ENCODE peak calls at places on chromosomes 5 and 9, in four cellular contexts. Y is fibroblast of lung, S is AG10803, P is fibroblast of the aortic adventitia. N is an unnamed sample.

GRCh38 chr5:151182501-151182900 is 24.9 kb upstream of the ANXA6 start:
- DNase-seq in S (no peak), Y (no peak), P (no peak), N (no peak)

GRCh38 chr5:29079771-29080170 is 2041.4 kb upstream of the CDH9 start:
- DNase-seq in S (no peak), P (no peak), Y (no peak), N (no peak)

GRCh38 chr5:10555134-10555733 is 8.6 kb upstream of the ANKRD33B start:
- DNase-seq in Y (peak), P (peak), S (peak), N (peak)

GRCh38 chr5:36820900-36821299 is 55.7 kb upstream of the NIPBL start:
- DNase-seq in S (no peak), P (no peak), Y (no peak), N (no peak)

GRCh38 chr9:16671591-16672137 is 198.8 kb downstream of the BNC2 start:
- DNase-seq in Y (peak), P (peak), S (peak), N (no peak)

GRCh38 chr5:93660677-93661076 is 77.7 kb downstream of the NR2F1 start:
- DNase-seq in P (no peak), Y (no peak), S (no peak), N (no peak)

GRCh38 chr9:128005938-128006337 is 25.1 kb upstream of the EEIG1 start:
- DNase-seq in S (no peak), P (no peak), Y (no peak), N (no peak)

GRCh38 chr5:178831049-178831448 is 28.7 kb upstream of the ZNF354B start:
- DNase-seq in P (no peak), Y (no peak), S (no peak), N (no peak)

GRCh38 chr5:72378636-72379289 is 58.6 kb downstream of the PTCD2 start:
- DNase-seq in Y (peak), P (peak), S (peak), N (peak)

GRCh38 chr5:176167800-176168199 is 70.4 kb upstream of the SIMC1 start:
- DNase-seq in P (no peak), Y (no peak), S (no peak), N (no peak)

GRCh38 chr5:20974423-20974822 is 986.4 kb upstream of the CDH18 start:
- DNase-seq in P (no peak), S (no peak), Y (peak), N (no peak)

GRCh38 chr9:111691686-111692329 is 30.4 kb downstream of the GNG10 start:
- DNase-seq in P (peak), S (peak), Y (peak), N (peak)

GRCh38 chr9:109270971-109271900 is 49.6 kb downstream of the EPB41L4B start:
- DNase-seq in P (no peak), Y (no peak), S (no peak), N (no peak)

GRCh38 chr5:151086905-151087360 is 6.1 kb upstream of the TNIP1 start:
- DNase-seq in Y (no peak), P (no peak), S (no peak), N (no peak)

GRCh38 chr5:38556599-38557308 is at the start of gene LIFR:
- DNase-seq in Y (peak), S (peak), P (peak), N (peak)

GRCh38 chr9:76651114-76651697 is 113.0 kb upstream of the PCA3 start:
- DNase-seq in P (peak), S (no peak), Y (peak), N (no peak)

GRCh38 chr5:18792145-18792544 is 1157.9 kb downstream of the TAF11L14 start:
- DNase-seq in S (no peak), Y (no peak), P (no peak), N (no peak)

GRCh38 chr5:174725261-174725990 is 1.0 kb downstream of the MSX2 start:
- DNase-seq in P (no peak), S (no peak), Y (no peak), N (no peak)

GRCh38 chr9:15231788-15232635 is 75.0 kb downstream of the TTC39B start:
- DNase-seq in S (peak), Y (peak), P (no peak), N (no peak)

GRCh38 chr5:107805166-107805565 is 134.4 kb upstream of the EFNA5 start:
- DNase-seq in P (no peak), Y (no peak), S (no peak), N (no peak)

GRCh38 chr5:8944005-8944404 is 601.9 kb downstream of the SEMA5A start:
- DNase-seq in P (peak), Y (peak), S (no peak), N (no peak)

GRCh38 chr5:132496631-132497487 is 6.3 kb upstream of the IRF1 start:
- DNase-seq in S (peak), Y (peak), P (peak), N (no peak)

GRCh38 chr9:98846081-98846480 is 38.6 kb downstream of the GALNT12 start:
- DNase-seq in Y (no peak), P (no peak), S (no peak), N (no peak)

GRCh38 chr5:103290846-103291245 is 32.3 kb downstream of the MACIR start:
- DNase-seq in Y (no peak), S (no peak), P (no peak), N (no peak)

GRCh38 chr5:138874771-138875628 is at the start of gene LRRTM2:
- DNase-seq in Y (peak), P (peak), S (peak), N (peak)

GRCh38 chr9:119164716-119165115 is 204.5 kb downstream of the BRINP1 start:
- DNase-seq in Y (no peak), S (no peak), P (no peak), N (no peak)

GRCh38 chr9:114995681-114996221 is 65.4 kb upstream of the TNFSF8 start:
- DNase-seq in P (no peak), S (no peak), Y (no peak), N (no peak)

GRCh38 chr9:61668846-61669245 is 479.0 kb downstream of the SPATA31A7 start:
- DNase-seq in Y (no peak), P (no peak), S (no peak), N (no peak)

GRCh38 chr9:127536499-127536898 is 75.6 kb upstream of the STXBP1 start:
- DNase-seq in S (peak), P (no peak), Y (no peak), N (no peak)

GRCh38 chr5:102760815-102761214 is 5.7 kb downstream of the PAM start:
- DNase-seq in Y (peak), P (peak), S (peak), N (peak)

GRCh38 chr9:133803028-133803585 is 65.0 kb upstream of the SARDH start:
- DNase-seq in Y (no peak), P (peak), S (peak), N (no peak)

GRCh38 chr5:78601622-78602314 is 46.8 kb downstream of the LHFPL2 start:
- DNase-seq in Y (peak), P (peak), S (peak), N (no peak)

GRCh38 chr5:92017786-92018185 is 634.7 kb upstream of the ARRDC3 start:
- DNase-seq in P (peak), S (peak), Y (peak), N (peak)

GRCh38 chr5:93593476-93594060 is 10.5 kb downstream of the NR2F1 start:
- DNase-seq in S (no peak), P (no peak), Y (no peak), N (no peak)

GRCh38 chr5:76714771-76715483 is 999 bp upstream of the F2R start:
- DNase-seq in Y (no peak), P (no peak), S (no peak), N (no peak)

GRCh38 chr5:96924016-96924443 is 11.8 kb upstream of the LNPEP start:
- DNase-seq in Y (no peak), S (no peak), P (no peak), N (no peak)

GRCh38 chr5:165913059-165913458 is 2378.4 kb upstream of the WWC1 start:
- DNase-seq in P (no peak), Y (no peak), S (no peak), N (no peak)

GRCh38 chr9:107711528-107711927 is 222.0 kb upstream of the KLF4 start:
- DNase-seq in P (peak), Y (peak), S (peak), N (peak)

GRCh38 chr9:112911736-112912135 is 21.1 kb upstream of the SLC46A2 start:
- DNase-seq in P (no peak), S (no peak), Y (no peak), N (no peak)

DNA sequence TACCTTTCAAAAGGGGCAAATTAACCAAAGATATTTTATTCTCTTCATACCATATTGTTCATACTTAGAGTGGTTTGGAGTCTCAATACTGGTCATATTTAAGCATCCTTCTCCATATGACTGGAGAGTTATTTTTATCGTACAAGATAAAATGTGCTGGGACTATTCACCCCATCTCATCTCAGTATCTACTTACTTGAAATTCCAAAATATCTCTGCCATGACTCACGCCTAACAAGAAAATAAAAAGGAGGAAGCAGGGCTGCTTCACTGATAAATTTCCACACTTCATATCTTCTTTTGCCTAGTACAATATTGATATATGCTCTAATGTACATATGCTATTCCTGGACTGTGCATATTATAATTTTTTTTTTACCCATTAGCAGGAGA is 277.9 kb upstream of the CDH9 start:
- DNase-seq in S (peak), Y (peak), P (peak), N (peak)
- H3K4me3 ChIP-seq in S (no peak), Y (no peak), P (no peak), N (no peak)

DNA sequence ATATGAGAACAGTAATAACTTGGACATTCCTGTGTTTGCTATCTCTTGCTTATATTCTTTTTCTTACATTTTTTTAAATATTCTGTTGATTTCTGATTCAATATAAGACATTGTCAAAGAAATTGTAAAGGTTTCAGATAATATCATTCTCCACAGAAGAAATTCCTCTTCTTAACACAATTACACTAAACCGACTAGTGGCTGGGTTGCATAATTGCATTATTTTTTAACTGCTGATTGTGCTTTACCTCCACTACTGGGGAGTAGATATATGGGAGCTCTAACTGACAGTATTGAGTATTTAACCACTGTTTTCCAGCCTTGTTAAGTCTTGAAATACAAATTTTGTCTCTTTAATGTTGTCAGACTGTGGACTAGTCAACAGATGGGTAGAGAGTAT is 723.8 kb upstream of the EDIL3 start:
- DNase-seq in Y (no peak), P (no peak), S (no peak), N (no peak)
- TF ChIP-seq CTCF in Y (no peak), P (no peak), S (no peak), N (no peak)

GRCh38 chr5:3593771-3594513 is 1.7 kb upstream of the IRX1 start:
- DNase-seq in S (no peak), P (no peak), Y (no peak), N (no peak)
- H3K4me3 ChIP-seq in S (peak), P (no peak), Y (no peak), N (no peak)

GRCh38 chr5:55691265-55692105 is 20.6 kb downstream of the SLC38A9 start:
- DNase-seq in P (peak), S (peak), Y (peak), N (no peak)

GRCh38 chr5:55692509-55692908 is 19.6 kb downstream of the SLC38A9 start:
- DNase-seq in Y (no peak), P (no peak), S (no peak), N (no peak)

GRCh38 chr5:55694152-55694830 is 17.8 kb downstream of the SLC38A9 start:
- DNase-seq in P (peak), Y (peak), S (peak), N (no peak)

GRCh38 chr5:55692106-55692417 is 20.1 kb downstream of the SLC38A9 start:
- DNase-seq in S (no peak), Y (no peak), P (no peak), N (no peak)
- TF ChIP-seq CTCF in S (no peak), Y (no peak), P (no peak), N (no peak)

GRCh38 chr9:95268681-95269080 is 48.8 kb downstream of the FANCC start:
- DNase-seq in P (peak), S (peak), Y (peak), N (no peak)

GRCh38 chr9:95265960-95266359 is 51.5 kb downstream of the FANCC start:
- DNase-seq in Y (no peak), S (no peak), P (no peak), N (no peak)

GRCh38 chr9:95266649-95267048 is 50.9 kb downstream of the FANCC start:
- DNase-seq in S (no peak), P (no peak), Y (no peak), N (no peak)

GRCh38 chr9:95261890-95262289 is 55.6 kb downstream of the FANCC start:
- DNase-seq in P (peak), S (no peak), Y (peak), N (no peak)

DNA sequence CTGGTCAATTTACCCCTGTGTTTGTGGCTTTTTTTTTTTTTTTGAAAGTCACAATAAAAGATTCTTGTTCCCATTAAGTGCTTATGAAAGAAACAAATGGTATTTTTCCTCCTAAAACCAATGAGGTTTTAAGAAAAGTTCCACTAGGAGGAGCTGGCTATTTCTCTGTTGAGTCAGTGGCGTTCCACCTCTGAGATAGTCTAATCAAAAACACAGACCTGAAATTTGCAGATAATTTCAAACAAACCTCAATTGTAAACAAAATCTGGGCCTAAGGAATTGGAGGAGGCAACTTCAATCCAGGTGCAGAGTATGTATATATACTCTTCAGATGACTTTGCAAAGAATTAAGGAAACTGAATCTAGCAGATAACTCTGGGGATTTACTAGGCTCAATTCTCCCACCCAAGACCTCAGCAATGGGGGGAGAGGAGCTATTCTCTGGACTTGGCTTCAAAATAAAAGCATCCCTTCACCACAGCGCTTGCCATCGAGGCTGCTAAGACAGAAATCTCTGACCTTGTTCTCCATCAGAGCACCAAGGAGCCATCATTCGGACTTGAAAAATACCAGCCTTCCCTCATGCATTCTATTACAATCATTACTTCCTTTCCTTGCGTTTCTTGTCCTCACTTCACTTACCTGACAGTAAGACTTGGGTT is 52.4 kb downstream of the FANCC start:
- DNase-seq in S (peak), Y (peak), P (peak), N (peak)
- H3K4me3 ChIP-seq in S (no peak), Y (no peak), P (no peak), N (no peak)

GRCh38 chr5:135010502-135011354 is 23.3 kb downstream of the PITX1 start:
- DNase-seq in P (no peak), Y (no peak), S (no peak), N (no peak)
- TF ChIP-seq CTCF in P (peak), Y (no peak), S (peak), N (peak)

DNA sequence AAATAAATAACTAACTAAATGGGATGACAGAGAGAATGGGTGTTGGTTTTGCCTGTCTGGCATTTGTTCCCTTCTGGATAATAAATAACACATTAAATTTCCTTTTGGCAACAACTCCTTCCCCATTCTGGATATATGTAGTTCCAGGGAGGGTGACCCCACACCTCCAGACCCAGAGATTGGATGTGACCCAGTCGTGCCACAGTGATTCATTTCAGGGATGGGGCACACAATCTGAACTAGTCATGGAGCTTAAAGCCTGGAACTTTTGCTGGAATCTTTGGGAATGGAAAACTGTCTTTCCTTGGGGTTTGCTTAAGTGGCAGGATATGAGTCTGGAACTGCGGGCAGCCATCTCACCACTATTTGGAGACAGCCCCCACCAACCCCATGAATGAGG is 11.3 kb downstream of the KLF9 start:
- DNase-seq in P (no peak), Y (no peak), S (peak), N (no peak)
- H3K4me3 ChIP-seq in P (no peak), Y (no peak), S (no peak), N (no peak)

DNA sequence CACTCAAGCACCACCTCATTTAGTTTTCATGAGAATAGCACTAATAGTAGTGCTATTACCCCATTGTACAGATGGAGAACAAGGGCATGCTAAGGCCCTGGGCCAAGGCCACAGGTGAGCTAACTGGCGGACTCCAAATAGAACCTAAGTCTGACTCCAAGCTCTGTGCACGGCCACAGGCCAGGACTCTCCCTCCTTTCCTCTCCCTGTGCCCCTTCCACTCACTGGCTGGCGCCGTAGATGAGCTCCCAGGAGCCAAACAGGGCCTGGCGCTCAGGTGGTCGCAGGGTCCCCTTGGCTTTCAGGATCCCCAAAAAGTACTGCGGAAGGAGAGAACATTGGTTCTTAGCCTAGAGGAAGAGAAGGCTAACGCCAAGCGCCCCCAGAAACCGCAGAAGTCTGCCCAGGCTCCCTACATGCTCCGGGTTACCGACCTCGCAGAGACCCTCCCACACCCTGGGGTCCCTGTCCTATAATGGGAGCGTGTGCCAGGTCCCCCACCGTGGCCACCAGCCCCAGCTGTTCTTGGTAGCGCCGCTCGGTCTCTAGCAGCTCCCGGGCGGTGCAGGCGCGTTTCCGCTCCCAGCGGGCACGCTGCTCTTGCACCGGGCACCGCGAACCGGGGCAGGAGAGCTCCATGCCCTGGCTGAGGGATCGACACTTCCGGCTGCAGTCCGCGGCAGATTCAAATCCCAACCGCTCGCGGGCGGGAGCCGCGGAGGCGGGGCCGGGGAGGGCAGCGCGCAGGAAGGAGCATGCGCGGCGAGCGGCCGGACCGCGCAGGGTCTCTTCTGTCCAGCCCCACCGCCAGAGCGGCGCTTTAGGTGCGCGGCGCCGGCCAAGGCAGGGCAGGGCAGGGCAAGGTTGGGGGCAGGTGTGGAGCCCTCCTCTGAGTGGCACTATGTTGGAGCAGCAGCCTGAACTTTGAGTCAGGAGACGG is at the start of gene ARHGEF39:
- DNase-seq in P (peak), Y (peak), S (peak), N (no peak)
- TF ChIP-seq CTCF in P (peak), Y (no peak), S (no peak), N (peak)

DNA sequence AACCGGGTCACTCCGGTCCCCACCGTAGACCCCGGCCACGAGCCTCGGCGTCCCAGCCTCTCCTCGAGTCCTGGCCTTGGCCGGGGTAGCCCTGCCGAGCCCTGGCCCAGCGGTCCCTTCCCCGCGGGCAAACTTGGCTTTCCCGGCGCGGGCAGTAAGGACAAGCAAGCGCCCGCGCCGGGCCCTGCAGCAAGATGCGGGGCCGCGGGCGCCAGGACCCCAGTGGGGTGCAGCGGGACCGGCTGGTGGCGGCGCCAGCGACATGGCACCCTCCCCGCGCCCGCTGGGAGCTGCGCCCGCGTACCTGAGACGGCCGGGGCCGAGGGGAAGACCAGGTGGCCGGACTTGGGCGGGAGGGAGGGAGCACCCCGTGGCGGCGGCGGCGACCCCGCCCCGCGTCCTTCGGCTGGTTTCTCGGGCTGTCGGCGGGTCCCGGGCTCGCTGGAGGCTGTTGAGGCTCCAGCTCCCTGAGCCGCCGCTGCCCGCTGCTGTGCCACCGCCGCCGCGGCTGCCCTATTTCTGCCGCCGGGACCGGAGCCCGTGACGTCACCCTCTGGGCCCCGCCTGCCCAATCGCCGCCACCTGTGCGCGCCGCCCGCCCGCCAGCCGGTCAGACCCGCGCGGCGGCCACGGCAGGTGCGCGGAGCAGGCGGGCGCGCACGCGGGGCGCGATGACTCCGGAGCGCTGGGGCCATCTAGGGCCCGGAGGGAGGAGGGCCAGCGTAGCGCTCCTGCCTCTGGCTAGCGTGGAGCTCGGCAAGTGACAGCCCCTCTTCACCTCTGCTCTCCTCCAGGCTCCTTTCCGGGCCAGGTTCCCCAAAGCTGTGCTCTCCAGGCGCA is at the start of gene FSTL4:
- DNase-seq in Y (no peak), S (no peak), P (no peak), N (no peak)
- H3K4me3 ChIP-seq in Y (no peak), S (no peak), P (no peak), N (no peak)

N was measured in HFF-Myc.